ENCODE peak calls at places on chromosomes 12 and 14, in seven cellular contexts. W is MCF 10A, X is AG09309, A is HFFc6, B is A549, D is GM20000, C is astrocyte of the spinal cord. L is an unnamed sample.

GRCh38 chr14:96592591-96593388 is 90.6 kb downstream of the PAPOLA start:
- DNase-seq in B (peak), W (no peak), A (no peak), C (peak), X (no peak), D (peak), L (peak)

GRCh38 chr14:35112641-35113040 is 9.1 kb downstream of the PPP2R3C start:
- DNase-seq in W (no peak), A (no peak), X (no peak), B (no peak), D (no peak), C (no peak), L (no peak)

GRCh38 chr12:120394483-120395367 is 25.8 kb upstream of the MSI1 start:
- DNase-seq in A (no peak), W (no peak), B (no peak), C (no peak), X (no peak), D (no peak), L (peak)

GRCh38 chr12:130916251-130916911 is 37.3 kb upstream of the ADGRD1 start:
- DNase-seq in B (peak), D (peak), X (peak), W (peak), C (peak), A (no peak), L (peak)

GRCh38 chr12:115810580-115810979 is 466.9 kb downstream of the MED13L start:
- DNase-seq in B (no peak), X (no peak), C (no peak), A (no peak), D (no peak), W (no peak), L (no peak)

GRCh38 chr14:58755026-58755929 is 117.5 kb downstream of the DACT1 start:
- DNase-seq in X (no peak), W (no peak), A (no peak), B (no peak), C (no peak), D (no peak), L (no peak)

GRCh38 chr14:64841121-64841611 is 38.5 kb downstream of the SPTB start:
- DNase-seq in C (peak), D (no peak), A (peak), B (peak), W (peak), X (no peak), L (peak)

GRCh38 chr12:127125607-127126259 is 1141.2 kb upstream of the TMEM132C start:
- DNase-seq in C (peak), D (no peak), B (peak), A (peak), X (peak), W (peak), L (no peak)

DNA sequence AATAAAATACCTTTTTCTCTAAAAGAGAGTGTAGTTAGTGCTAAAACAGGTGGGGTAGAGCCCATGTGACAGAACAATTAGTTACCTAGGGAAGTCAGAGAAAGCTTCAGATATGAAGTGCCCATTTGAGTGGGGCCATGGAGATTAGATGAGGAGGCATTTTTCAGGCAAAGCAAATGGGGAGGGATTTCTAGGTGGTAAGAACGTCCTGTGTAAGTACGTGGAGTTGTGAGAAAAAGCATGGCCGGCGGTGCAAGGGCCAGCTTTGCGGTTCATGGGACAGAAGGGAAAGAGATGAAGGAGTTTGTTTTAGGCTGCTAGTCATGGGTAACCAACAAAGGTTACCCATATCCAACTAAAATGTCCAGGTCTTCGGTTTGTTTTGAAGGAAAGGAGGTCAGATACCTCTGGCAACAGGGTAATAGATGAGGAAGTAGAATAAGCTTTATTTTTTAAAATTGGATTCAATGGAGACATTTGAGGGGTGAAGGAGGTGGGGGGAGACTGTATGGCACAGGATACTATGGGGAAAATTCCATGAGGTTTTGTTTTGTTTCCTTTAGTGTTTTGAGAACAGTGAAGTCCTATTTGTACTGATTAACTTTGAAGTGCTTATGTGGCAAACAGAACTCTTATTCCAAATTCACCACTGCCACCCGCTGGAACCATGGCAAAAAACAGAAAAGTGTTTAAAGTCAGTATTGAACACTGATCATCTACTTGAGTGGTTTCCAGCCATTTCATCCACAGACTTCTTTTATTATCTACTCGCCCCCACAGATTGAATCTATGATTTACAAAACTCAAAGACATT is 10.0 kb upstream of the SNRPF start:
- DNase-seq in X (no peak), B (peak), A (peak), W (peak), D (no peak), C (peak), L (peak)
- TF ChIP-seq CTCF in X (peak), B (peak), A (peak), W (peak), D (no peak), C (peak), L (no peak)

GRCh38 chr12:81017792-81018191 is 60.1 kb upstream of the ACSS3 start:
- DNase-seq in A (no peak), X (no peak), D (no peak), C (no peak), W (no peak), B (no peak), L (no peak)
- TF ChIP-seq CTCF in A (no peak), X (no peak), D (no peak), C (no peak), W (no peak), B (no peak), L (no peak)

DNA sequence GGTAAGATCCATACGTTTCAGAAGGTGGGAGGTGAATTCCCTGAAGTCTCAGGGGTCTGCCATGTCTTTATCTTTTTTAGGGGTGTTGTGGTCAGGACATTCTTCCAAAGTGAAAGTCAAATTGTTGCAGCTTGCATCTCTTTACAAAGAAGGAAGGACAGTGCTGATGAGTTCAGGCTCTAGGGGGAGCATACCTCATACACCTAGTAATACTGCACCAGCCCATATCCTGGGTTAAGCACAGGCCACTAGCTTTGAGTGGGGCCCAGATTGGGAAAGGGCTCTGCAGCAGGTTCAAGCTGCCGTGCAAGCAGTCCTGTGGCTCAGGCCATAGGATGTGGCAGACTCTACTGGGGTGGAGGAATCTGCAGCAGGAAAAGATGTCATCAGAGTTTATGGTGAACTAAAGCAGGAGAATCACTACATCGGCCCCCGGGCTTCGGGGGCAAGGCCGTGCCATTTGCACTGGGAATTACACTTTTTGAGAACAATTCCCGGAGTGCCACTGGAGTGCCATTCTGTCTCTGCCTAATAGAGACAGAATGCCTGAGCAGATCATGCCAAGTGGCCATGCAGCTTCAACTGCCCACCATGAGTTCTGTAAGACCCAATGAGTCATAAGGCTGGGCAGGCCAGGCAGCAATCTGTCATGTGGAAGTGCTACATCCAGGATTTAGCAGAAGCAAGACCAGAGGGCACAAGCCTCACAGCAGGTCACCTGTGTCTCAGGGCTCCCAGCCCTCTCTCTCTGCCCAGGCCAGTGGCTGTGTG is 32.3 kb downstream of the DIO3 start:
- DNase-seq in D (no peak), C (no peak), X (no peak), B (no peak), W (peak), A (no peak), L (no peak)
- TF ChIP-seq CTCF in D (no peak), C (no peak), X (no peak), B (no peak), W (no peak), A (no peak), L (no peak)

GRCh38 chr14:95048771-95049312 is 108.5 kb downstream of the DICER1 start:
- DNase-seq in B (no peak), W (no peak), D (no peak), A (no peak), X (no peak), C (no peak), L (no peak)
- TF ChIP-seq CTCF in B (no peak), W (no peak), D (no peak), A (no peak), X (no peak), C (no peak), L (no peak)

GRCh38 chr12:66661357-66661756 is 17.5 kb downstream of the GRIP1 start:
- DNase-seq in A (no peak), C (no peak), B (no peak), X (no peak), W (no peak), D (peak), L (no peak)

GRCh38 chr12:66664076-66664475 is 14.8 kb downstream of the GRIP1 start:
- DNase-seq in C (no peak), W (peak), D (no peak), A (no peak), B (no peak), X (no peak), L (no peak)

GRCh38 chr12:66662729-66663128 is 16.1 kb downstream of the GRIP1 start:
- DNase-seq in A (no peak), B (no peak), W (peak), X (no peak), D (no peak), C (peak), L (no peak)

GRCh38 chr12:66663605-66664004 is 15.3 kb downstream of the GRIP1 start:
- DNase-seq in W (no peak), A (no peak), B (no peak), D (no peak), X (no peak), C (no peak), L (no peak)

GRCh38 chr12:66662179-66662578 is 16.7 kb downstream of the GRIP1 start:
- DNase-seq in X (no peak), C (no peak), D (no peak), B (no peak), W (no peak), A (no peak), L (no peak)
- TF ChIP-seq CTCF in X (no peak), C (no peak), D (no peak), B (no peak), W (no peak), A (no peak), L (no peak)

GRCh38 chr12:6582196-6582595 is 14.1 kb upstream of the NOP2 start:
- DNase-seq in X (no peak), B (no peak), D (no peak), C (no peak), W (no peak), A (no peak), L (no peak)
- TF ChIP-seq CTCF in X (peak), B (peak), D (no peak), C (peak), W (no peak), A (no peak), L (no peak)